ENCODE peak calls at places on chromosome 17, in ten cellular contexts. N is K562, V is prostate gland, R is HCT116, C is suprapubic skin, K is H1, M is sigmoid colon, G is breast epithelium, S is transverse colon, H is stomach. W is an unnamed sample.

GRCh38 chr17:64252831-64253230 is 10.2 kb downstream of the TEX2 start:
- DNase-seq in H (no peak), V (no peak), R (no peak), C (no peak), S (no peak), M (no peak), N (no peak), G (no peak), K (no peak), W (no peak)

GRCh38 chr17:81902023-81902652 is at the start of gene NPB:
- DNase-seq in R (no peak), H (peak), N (peak), M (no peak), V (no peak), S (no peak), G (no peak), C (no peak), K (no peak), W (no peak)

GRCh38 chr17:78448356-78448993 is 70.0 kb downstream of the PGS1 start:
- DNase-seq in V (no peak), M (no peak), C (no peak), G (no peak), H (no peak), R (no peak), S (no peak), N (no peak), K (no peak), W (no peak)

GRCh38 chr17:74332017-74332650 is 6.1 kb downstream of the KIF19 start:
- DNase-seq in H (no peak), S (no peak), G (no peak), M (no peak), C (no peak), K (no peak), N (no peak), R (no peak), V (no peak), W (no peak)

GRCh38 chr17:65851965-65852736 is 290.7 kb upstream of the AXIN2 start:
- DNase-seq in S (no peak), V (no peak), M (no peak), R (no peak), C (no peak), G (no peak), H (no peak), K (no peak), N (no peak), W (no peak)

GRCh38 chr17:31015639-31016038 is 44.8 kb downstream of the RNF135 start:
- DNase-seq in H (no peak), C (no peak), N (no peak), S (no peak), V (no peak), G (no peak), R (no peak), M (no peak), K (no peak), W (no peak)

GRCh38 chr17:81561494-81561885 is 9.3 kb upstream of the FAAP100 start:
- DNase-seq in S (no peak), K (no peak), G (no peak), M (no peak), V (no peak), C (no peak), R (no peak), N (no peak), H (no peak), W (no peak)

GRCh38 chr17:43683928-43684653 is 22.4 kb upstream of the MEOX1 start:
- DNase-seq in H (no peak), R (no peak), C (no peak), M (no peak), V (no peak), S (no peak), N (no peak), K (no peak), G (no peak), W (no peak)

GRCh38 chr17:16906670-16907069 is 65.2 kb downstream of the TNFRSF13B start:
- DNase-seq in K (no peak), N (no peak), V (no peak), H (no peak), M (no peak), S (no peak), G (no peak), R (no peak), C (no peak), W (no peak)

GRCh38 chr17:70767102-70767701 is 597.9 kb downstream of the KCNJ2 start:
- DNase-seq in N (peak), R (peak), G (no peak), H (no peak), C (no peak), V (no peak), S (no peak), K (no peak), M (no peak), W (no peak)

GRCh38 chr17:13418891-13419290 is 182.8 kb downstream of the HS3ST3A1 start:
- DNase-seq in M (no peak), S (no peak), N (no peak), H (no peak), V (no peak), C (no peak), K (no peak), R (no peak), G (no peak), W (no peak)

GRCh38 chr17:35731932-35732805 is 730 bp downstream of the RASL10B start:
- DNase-seq in V (no peak), R (no peak), M (no peak), K (no peak), G (no peak), S (no peak), N (no peak), C (no peak), H (no peak), W (no peak)

GRCh38 chr17:62109924-62110323 is 44.8 kb upstream of the MED13 start:
- DNase-seq in C (no peak), V (no peak), M (no peak), N (no peak), K (no peak), H (no peak), G (no peak), R (no peak), S (no peak), W (no peak)

GRCh38 chr17:62109378-62109902 is 44.4 kb upstream of the MED13 start:
- DNase-seq in H (peak), R (peak), N (peak), V (no peak), M (no peak), G (no peak), S (peak), K (peak), C (no peak), W (no peak)

GRCh38 chr17:62111562-62112180 is 46.6 kb upstream of the MED13 start:
- DNase-seq in G (no peak), K (no peak), R (no peak), S (peak), H (no peak), N (no peak), V (no peak), M (no peak), C (no peak), W (no peak)

GRCh38 chr17:62105861-62106260 is 40.8 kb upstream of the MED13 start:
- DNase-seq in C (no peak), G (no peak), H (peak), K (no peak), M (no peak), R (no peak), S (no peak), V (no peak), N (no peak), W (no peak)

DNA sequence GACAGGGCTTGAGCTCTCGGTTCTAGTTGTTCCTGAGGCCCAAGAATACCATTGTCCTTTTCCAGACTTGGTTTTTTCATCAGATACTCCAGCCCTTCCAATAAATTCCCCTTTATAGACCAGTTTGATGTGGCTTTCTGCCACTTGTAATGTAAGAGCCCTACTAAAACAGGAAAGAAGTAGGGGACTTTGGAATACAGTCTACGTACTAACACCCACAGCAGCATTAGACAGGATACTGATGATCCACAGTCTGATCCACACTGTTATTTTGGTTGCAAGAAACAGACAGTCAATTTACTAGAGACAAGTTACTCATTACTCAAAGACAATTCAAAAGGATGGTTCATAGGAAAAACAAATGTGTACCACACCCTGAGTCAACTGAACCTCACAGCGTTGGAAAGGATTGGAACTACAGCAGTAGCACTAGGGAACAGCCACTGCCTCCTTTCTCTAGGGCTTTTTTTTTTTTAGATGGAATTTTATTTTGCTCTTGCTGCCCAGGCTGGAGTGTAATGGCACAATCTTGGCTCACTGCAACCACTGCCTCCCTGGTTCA is 45.9 kb upstream of the MED13 start:
- DNase-seq in G (no peak), M (no peak), V (no peak), K (no peak), H (no peak), S (no peak), N (no peak), C (no peak), R (no peak), W (no peak)
- H3K4me3 ChIP-seq in G (no peak), M (no peak), V (no peak), K (no peak), H (no peak), S (peak), N (no peak), C (no peak), R (no peak), W (no peak)

GRCh38 chr17:8227238-8227581 is 16.8 kb upstream of the AURKB start:
- DNase-seq in C (no peak), M (no peak), R (no peak), G (no peak), H (no peak), V (no peak), K (no peak), N (no peak), S (no peak), W (no peak)

GRCh38 chr17:8224891-8225812 is 14.8 kb upstream of the AURKB start:
- DNase-seq in V (no peak), M (no peak), N (no peak), C (no peak), H (no peak), K (no peak), R (no peak), G (no peak), S (no peak), W (no peak)

GRCh38 chr17:8226536-8227237 is 16.3 kb upstream of the AURKB start:
- DNase-seq in C (peak), G (peak), V (peak), N (peak), R (peak), M (peak), S (peak), K (no peak), H (peak), W (no peak)

GRCh38 chr17:8223356-8224063 is 13.1 kb upstream of the AURKB start:
- DNase-seq in V (peak), M (peak), S (peak), R (no peak), C (peak), N (peak), H (peak), G (peak), K (no peak), W (no peak)

GRCh38 chr17:8225813-8226535 is 15.6 kb upstream of the AURKB start:
- DNase-seq in H (peak), V (no peak), N (peak), R (peak), G (no peak), C (no peak), S (peak), M (no peak), K (no peak), W (no peak)
- TF ChIP-seq POLR2AphosphoS5 in H (no peak), V (no peak), N (peak), R (no peak), G (no peak), C (no peak), S (no peak), M (no peak), K (no peak), W (no peak)

GRCh38 chr17:66941249-66941648 is 23.3 kb upstream of the CACNG4 start:
- DNase-seq in H (no peak), V (no peak), N (no peak), S (no peak), C (no peak), R (no peak), G (no peak), M (no peak), K (no peak), W (no peak)
- TF ChIP-seq POLR2A in H (no peak), V (no peak), N (no peak), S (no peak), C (no peak), R (no peak), G (no peak), M (no peak), K (no peak), W (no peak)

GRCh38 chr17:46991618-46992017 is 12.6 kb upstream of the RPRML start:
- DNase-seq in K (no peak), M (no peak), H (no peak), N (no peak), G (no peak), R (no peak), S (no peak), C (no peak), V (no peak), W (no peak)
- H3K4me3 ChIP-seq in K (no peak), M (no peak), H (no peak), N (no peak), G (no peak), R (no peak), S (no peak), C (no peak), V (no peak), W (no peak)

GRCh38 chr17:38729886-38730525 is at the start of gene CISD3:
- DNase-seq in G (peak), N (peak), H (peak), M (peak), V (peak), S (peak), K (no peak), R (peak), C (peak), W (no peak)
- TF ChIP-seq POLR2AphosphoS5 in G (peak), N (peak), H (no peak), M (no peak), V (no peak), S (no peak), K (no peak), R (peak), C (no peak), W (no peak)

GRCh38 chr17:8209909-8210760 is at the start of gene AURKB:
- DNase-seq in S (peak), V (peak), R (peak), K (no peak), M (peak), G (peak), N (peak), C (peak), H (peak), W (peak)
- TF ChIP-seq POLR2A in S (peak), V (peak), R (peak), K (peak), M (no peak), G (no peak), N (peak), C (no peak), H (no peak), W (no peak)

DNA sequence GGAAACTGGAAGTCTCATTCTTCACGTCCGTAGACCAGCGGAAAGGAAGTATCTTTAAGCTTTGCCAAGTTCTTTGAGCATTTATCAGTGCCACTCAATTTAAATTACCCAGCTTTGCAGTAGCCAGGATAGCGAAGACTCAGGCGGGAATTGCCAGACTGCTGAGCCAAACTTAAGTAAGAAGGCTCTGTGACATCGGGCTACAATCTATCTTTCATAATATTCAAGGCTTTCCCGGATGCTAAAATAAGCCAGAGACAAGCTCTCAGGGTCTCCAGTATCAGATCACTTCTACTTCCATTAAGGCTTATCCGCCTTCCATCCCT is 436 bp upstream of the BRIP1 start:
- DNase-seq in K (no peak), N (no peak), V (no peak), G (no peak), M (no peak), S (no peak), R (no peak), C (no peak), H (no peak), W (no peak)
- H3K4me3 ChIP-seq in K (peak), N (peak), V (peak), G (peak), M (peak), S (peak), R (peak), C (peak), H (peak), W (peak)

GRCh38 chr17:76179496-76180467 is 38.7 kb upstream of the FOXJ1 start:
- DNase-seq in S (no peak), N (peak), G (no peak), V (no peak), K (no peak), H (no peak), M (no peak), R (no peak), C (no peak), W (no peak)
- TF ChIP-seq POLR2AphosphoS5 in S (no peak), N (peak), G (no peak), V (no peak), K (no peak), H (no peak), M (no peak), R (no peak), C (no peak), W (no peak)

DNA sequence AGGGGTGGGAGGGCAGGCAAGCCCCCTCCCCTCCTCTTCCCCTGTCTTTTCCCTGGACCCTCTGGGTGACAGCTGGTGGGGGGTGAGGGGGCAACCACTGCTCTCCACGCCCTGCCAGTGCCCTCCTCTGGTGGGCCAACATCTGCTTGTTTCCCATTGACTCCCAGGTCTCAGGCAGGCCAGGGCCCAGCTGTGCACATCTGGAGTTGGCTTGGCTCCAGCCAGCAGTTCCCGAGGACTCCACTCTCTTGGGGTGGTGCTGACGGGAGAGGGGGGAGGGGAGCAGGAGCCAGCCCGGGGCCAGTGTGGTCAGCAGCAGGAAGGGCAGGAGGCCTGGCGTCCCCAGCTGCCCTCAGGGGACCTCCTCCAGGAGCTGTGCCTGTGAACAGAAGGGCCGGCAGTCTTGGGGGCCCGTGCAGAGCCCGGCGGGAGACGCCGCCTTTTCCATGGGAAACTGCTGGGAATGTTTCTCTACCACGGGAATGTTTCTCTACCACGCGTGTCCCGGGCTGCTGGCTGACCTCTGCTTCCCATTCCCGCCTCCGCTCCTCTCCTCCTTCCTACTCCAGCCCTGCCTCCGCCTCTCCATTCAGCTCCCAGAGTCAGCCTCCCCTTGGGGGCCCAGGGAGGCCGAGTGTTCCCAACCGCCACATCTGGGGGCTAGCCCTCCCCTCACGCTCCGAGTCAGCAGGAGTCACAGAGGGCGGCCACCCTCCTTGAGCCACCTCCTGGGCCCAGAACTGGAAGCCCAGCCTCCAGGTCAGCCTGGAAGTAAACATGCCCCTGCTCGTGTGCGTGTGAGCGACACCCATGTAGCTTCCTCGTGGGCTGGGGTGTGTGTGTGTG is 7.6 kb downstream of the CYGB start:
- DNase-seq in V (no peak), S (peak), M (peak), K (no peak), H (peak), G (peak), N (peak), R (no peak), C (peak), W (no peak)
- TF ChIP-seq POLR2A in V (no peak), S (no peak), M (no peak), K (no peak), H (no peak), G (no peak), N (no peak), R (no peak), C (peak), W (no peak)